ENCODE peak calls at places on chromosome 6, in seven cellular contexts. One of them, this sample, is unnamed.
A peak's percentile ranks its signal among the peaks of the same experiment; 100 is the strongest.

GRCh38 chr6:44012078-44012493 is 115.2 kb downstream of the MRPL14 start:
- DNase-seq in lung: no peak
- DNase-seq in A549: peak; percentile 66
- DNase-seq in progenitor cell of endocrine pancreas: no peak
- DNase-seq in pancreas: no peak
- DNase-seq in IMR-90: peak; percentile 99
- DNase-seq in HCT116: no peak
- DNase-seq in this sample: no peak

GRCh38 chr6:14510038-14510437 is 392.5 kb downstream of the CD83 start:
- DNase-seq in A549: no peak
- DNase-seq in pancreas: no peak
- DNase-seq in lung: no peak
- DNase-seq in progenitor cell of endocrine pancreas: no peak
- DNase-seq in IMR-90: no peak
- DNase-seq in HCT116: peak; percentile 15
- DNase-seq in this sample: no peak

GRCh38 chr6:82066196-82066595 is 181.3 kb downstream of the IBTK start:
- DNase-seq in IMR-90: no peak
- DNase-seq in A549: no peak
- DNase-seq in lung: no peak
- DNase-seq in pancreas: no peak
- DNase-seq in progenitor cell of endocrine pancreas: no peak
- DNase-seq in HCT116: no peak
- DNase-seq in this sample: no peak

GRCh38 chr6:34027445-34027936 is 118.4 kb downstream of the GRM4 start:
- DNase-seq in HCT116: peak; percentile 15
- DNase-seq in pancreas: no peak
- DNase-seq in IMR-90: peak; percentile 3
- DNase-seq in lung: peak; percentile 41
- DNase-seq in A549: peak; percentile 24
- DNase-seq in progenitor cell of endocrine pancreas: peak; percentile 69
- DNase-seq in this sample: peak; percentile 80

GRCh38 chr6:42710316-42710715 is 12.1 kb downstream of the PRPH2 start:
- DNase-seq in pancreas: no peak
- DNase-seq in A549: no peak
- DNase-seq in lung: no peak
- DNase-seq in IMR-90: peak; percentile 61
- DNase-seq in progenitor cell of endocrine pancreas: no peak
- DNase-seq in HCT116: no peak
- DNase-seq in this sample: no peak

GRCh38 chr6:158008894-158009891 is 27.5 kb downstream of the SYNJ2 start:
- DNase-seq in progenitor cell of endocrine pancreas: no peak
- DNase-seq in A549: no peak
- DNase-seq in pancreas: peak; percentile 66
- DNase-seq in IMR-90: peak; percentile 75
- DNase-seq in HCT116: no peak
- DNase-seq in lung: no peak
- DNase-seq in this sample: no peak

GRCh38 chr6:167329014-167329413 is 4.1 kb downstream of the TTLL2 start:
- DNase-seq in pancreas: no peak
- DNase-seq in lung: no peak
- DNase-seq in IMR-90: no peak
- DNase-seq in progenitor cell of endocrine pancreas: no peak
- DNase-seq in A549: no peak
- DNase-seq in HCT116: no peak
- DNase-seq in this sample: no peak

GRCh38 chr6:158853072-158853871 is 34.1 kb upstream of the EZR start:
- DNase-seq in lung: peak; percentile 94
- DNase-seq in A549: peak; percentile 97
- DNase-seq in pancreas: peak; percentile 89
- DNase-seq in progenitor cell of endocrine pancreas: peak; percentile 73
- DNase-seq in HCT116: peak; percentile 97
- DNase-seq in IMR-90: peak; percentile 79
- DNase-seq in this sample: no peak

GRCh38 chr6:54307412-54308036 is 717 bp upstream of the TINAG start:
- DNase-seq in IMR-90: no peak
- DNase-seq in lung: no peak
- DNase-seq in HCT116: no peak
- DNase-seq in progenitor cell of endocrine pancreas: no peak
- DNase-seq in pancreas: no peak
- DNase-seq in A549: peak; percentile 46
- DNase-seq in this sample: no peak

GRCh38 chr6:108874470-108875160 is 26.4 kb downstream of the ARMC2 start:
- DNase-seq in A549: no peak
- DNase-seq in IMR-90: peak; percentile 46
- DNase-seq in progenitor cell of endocrine pancreas: no peak
- DNase-seq in lung: no peak
- DNase-seq in pancreas: no peak
- DNase-seq in HCT116: no peak
- DNase-seq in this sample: no peak

GRCh38 chr6:139198529-139199303 is 63.8 kb downstream of the HECA start:
- DNase-seq in pancreas: no peak
- DNase-seq in A549: no peak
- DNase-seq in IMR-90: no peak
- DNase-seq in HCT116: no peak
- DNase-seq in progenitor cell of endocrine pancreas: no peak
- DNase-seq in lung: no peak
- DNase-seq in this sample: no peak

GRCh38 chr6:87391334-87391733 is 16.4 kb upstream of the CFAP206 start:
- DNase-seq in progenitor cell of endocrine pancreas: peak; percentile 13
- DNase-seq in IMR-90: peak; percentile 29
- DNase-seq in pancreas: no peak
- DNase-seq in HCT116: peak; percentile 19
- DNase-seq in A549: peak; percentile 20
- DNase-seq in lung: no peak
- DNase-seq in this sample: peak; percentile 39

GRCh38 chr6:136446579-136447182 is 103.5 kb downstream of the MAP7 start:
- DNase-seq in IMR-90: peak; percentile 80
- DNase-seq in pancreas: no peak
- DNase-seq in progenitor cell of endocrine pancreas: no peak
- DNase-seq in HCT116: no peak
- DNase-seq in lung: no peak
- DNase-seq in A549: peak; percentile 53
- DNase-seq in this sample: no peak

GRCh38 chr6:15852289-15852688 is 189.5 kb upstream of the DTNBP1 start:
- DNase-seq in IMR-90: no peak
- DNase-seq in lung: no peak
- DNase-seq in pancreas: no peak
- DNase-seq in progenitor cell of endocrine pancreas: no peak
- DNase-seq in A549: no peak
- DNase-seq in HCT116: no peak
- DNase-seq in this sample: no peak

GRCh38 chr6:35354361-35355135 is 12.2 kb downstream of the PPARD start:
- DNase-seq in pancreas: no peak
- DNase-seq in IMR-90: peak; percentile 68
- DNase-seq in progenitor cell of endocrine pancreas: no peak
- DNase-seq in HCT116: no peak
- DNase-seq in lung: no peak
- DNase-seq in A549: no peak
- DNase-seq in this sample: no peak

GRCh38 chr6:27879795-27880194 is 32.4 kb downstream of the OR2B2 start:
- DNase-seq in progenitor cell of endocrine pancreas: no peak
- DNase-seq in lung: no peak
- DNase-seq in HCT116: no peak
- DNase-seq in pancreas: no peak
- DNase-seq in A549: no peak
- DNase-seq in IMR-90: no peak
- DNase-seq in this sample: no peak

GRCh38 chr6:45835725-45836437 is 179.8 kb downstream of the CLIC5 start:
- DNase-seq in A549: no peak
- DNase-seq in lung: no peak
- DNase-seq in IMR-90: no peak
- DNase-seq in pancreas: no peak
- DNase-seq in progenitor cell of endocrine pancreas: no peak
- DNase-seq in HCT116: no peak
- DNase-seq in this sample: no peak

GRCh38 chr6:108767418-108768175 is 80.6 kb upstream of the ARMC2 start:
- DNase-seq in IMR-90: no peak
- DNase-seq in lung: no peak
- DNase-seq in pancreas: no peak
- DNase-seq in A549: no peak
- DNase-seq in progenitor cell of endocrine pancreas: no peak
- DNase-seq in HCT116: no peak
- DNase-seq in this sample: no peak

GRCh38 chr6:138441965-138442364 is 37.9 kb downstream of the HEBP2 start:
- DNase-seq in A549: no peak
- DNase-seq in progenitor cell of endocrine pancreas: no peak
- DNase-seq in HCT116: no peak
- DNase-seq in pancreas: no peak
- DNase-seq in lung: no peak
- DNase-seq in IMR-90: no peak
- DNase-seq in this sample: no peak

GRCh38 chr6:151763938-151764680 is 43.4 kb upstream of the ESR1 start:
- DNase-seq in progenitor cell of endocrine pancreas: peak; percentile 56
- DNase-seq in A549: peak; percentile 53
- DNase-seq in pancreas: peak; percentile 91
- DNase-seq in HCT116: peak; percentile 53
- DNase-seq in lung: peak; percentile 88
- DNase-seq in IMR-90: peak; percentile 73
- DNase-seq in this sample: peak; percentile 81

GRCh38 chr6:111358454-111358853 is 124.6 kb downstream of the REV3L start:
- DNase-seq in A549: no peak
- DNase-seq in lung: no peak
- DNase-seq in progenitor cell of endocrine pancreas: no peak
- DNase-seq in HCT116: no peak
- DNase-seq in IMR-90: peak; percentile 59
- DNase-seq in pancreas: no peak
- DNase-seq in this sample: no peak

GRCh38 chr6:56478202-56478601 is 164.5 kb downstream of the DST start:
- DNase-seq in HCT116: no peak
- DNase-seq in pancreas: no peak
- DNase-seq in progenitor cell of endocrine pancreas: no peak
- DNase-seq in A549: no peak
- DNase-seq in lung: no peak
- DNase-seq in IMR-90: no peak
- DNase-seq in this sample: no peak

GRCh38 chr6:148999921-149000589 is 253.2 kb downstream of the UST start:
- DNase-seq in HCT116: no peak
- DNase-seq in progenitor cell of endocrine pancreas: no peak
- DNase-seq in pancreas: no peak
- DNase-seq in IMR-90: peak; percentile 87
- DNase-seq in lung: peak; percentile 62
- DNase-seq in A549: peak; percentile 29
- DNase-seq in this sample: no peak

GRCh38 chr6:4786936-4787504 is 10.8 kb downstream of the CDYL start:
- DNase-seq in A549: no peak
- DNase-seq in lung: no peak
- DNase-seq in IMR-90: no peak
- DNase-seq in HCT116: no peak
- DNase-seq in pancreas: no peak
- DNase-seq in progenitor cell of endocrine pancreas: no peak
- DNase-seq in this sample: no peak

GRCh38 chr6:4791174-4791573 is 15.0 kb downstream of the CDYL start:
- DNase-seq in A549: no peak
- DNase-seq in progenitor cell of endocrine pancreas: no peak
- DNase-seq in lung: no peak
- DNase-seq in pancreas: no peak
- DNase-seq in IMR-90: no peak
- DNase-seq in HCT116: no peak
- DNase-seq in this sample: no peak

GRCh38 chr6:4788953-4789584 is 12.9 kb downstream of the CDYL start:
- DNase-seq in progenitor cell of endocrine pancreas: no peak
- DNase-seq in lung: no peak
- DNase-seq in pancreas: no peak
- DNase-seq in HCT116: no peak
- DNase-seq in IMR-90: no peak
- DNase-seq in A549: no peak
- DNase-seq in this sample: no peak

GRCh38 chr6:4788482-4788881 is 12.3 kb downstream of the CDYL start:
- DNase-seq in pancreas: no peak
- DNase-seq in IMR-90: no peak
- DNase-seq in lung: no peak
- DNase-seq in progenitor cell of endocrine pancreas: no peak
- DNase-seq in A549: no peak
- DNase-seq in HCT116: no peak
- DNase-seq in this sample: no peak

DNA sequence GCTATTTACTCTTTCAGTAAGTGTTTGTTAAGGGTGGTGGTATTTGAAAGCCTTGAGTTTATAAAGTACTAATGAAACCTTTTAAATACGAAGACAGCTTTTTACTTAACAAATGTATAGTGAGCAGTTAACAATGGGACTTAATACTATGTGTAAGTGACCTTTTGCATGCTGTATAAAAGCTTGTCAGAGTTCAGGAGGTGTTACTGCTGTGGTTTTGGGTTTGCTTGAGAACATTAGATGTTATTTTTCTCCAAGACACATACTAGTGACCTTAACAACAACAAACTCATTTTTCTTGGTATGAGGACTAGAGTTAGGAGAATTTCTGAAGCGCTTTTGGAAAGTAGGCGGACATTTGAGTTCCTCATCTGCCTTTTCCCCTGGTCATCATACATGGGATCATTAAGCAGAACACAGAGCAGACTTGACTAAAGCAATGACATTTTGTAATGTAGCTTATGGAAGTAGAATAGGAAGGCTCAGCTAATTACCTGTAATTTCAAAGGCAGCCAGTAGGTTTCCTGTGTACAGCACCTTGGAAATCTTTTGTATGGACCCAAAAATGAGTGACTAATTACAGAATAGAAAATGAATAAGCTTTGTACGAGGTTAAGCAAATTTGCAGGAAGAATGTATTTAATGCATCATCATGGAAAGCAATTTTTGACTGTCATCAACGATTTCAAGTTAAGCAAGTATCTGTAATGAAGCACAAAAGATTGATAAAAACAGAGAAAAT is 14.1 kb downstream of the CDYL start:
- DNase-seq in A549: no peak
- DNase-seq in HCT116: no peak
- DNase-seq in lung: no peak
- DNase-seq in progenitor cell of endocrine pancreas: no peak
- DNase-seq in IMR-90: no peak
- DNase-seq in pancreas: no peak
- DNase-seq in this sample: no peak
- TF ChIP-seq CTCF in A549: no peak
- TF ChIP-seq CTCF in HCT116: peak; percentile 41
- TF ChIP-seq CTCF in lung: no peak
- TF ChIP-seq CTCF in progenitor cell of endocrine pancreas: peak; percentile 42
- TF ChIP-seq CTCF in IMR-90: peak; percentile 6
- TF ChIP-seq CTCF in pancreas: no peak
- TF ChIP-seq CTCF in this sample: peak; percentile 50

GRCh38 chr6:31158863-31159855 is 770 bp downstream of the TCF19 start:
- DNase-seq in A549: no peak
- DNase-seq in progenitor cell of endocrine pancreas: no peak
- DNase-seq in pancreas: peak; percentile 73
- DNase-seq in lung: no peak
- DNase-seq in IMR-90: no peak
- DNase-seq in HCT116: no peak
- DNase-seq in this sample: no peak
- TF ChIP-seq CTCF in A549: no peak
- TF ChIP-seq CTCF in progenitor cell of endocrine pancreas: no peak
- TF ChIP-seq CTCF in pancreas: no peak
- TF ChIP-seq CTCF in lung: no peak
- TF ChIP-seq CTCF in IMR-90: no peak
- TF ChIP-seq CTCF in HCT116: no peak
- TF ChIP-seq CTCF in this sample: no peak

GRCh38 chr6:29553268-29554057 is 6.1 kb downstream of the UBD start:
- DNase-seq in progenitor cell of endocrine pancreas: peak; percentile 52
- DNase-seq in A549: peak; percentile 7
- DNase-seq in pancreas: peak; percentile 78
- DNase-seq in IMR-90: peak; percentile 54
- DNase-seq in lung: peak; percentile 77
- DNase-seq in HCT116: no peak
- DNase-seq in this sample: peak; percentile 84
- TF ChIP-seq CTCF in progenitor cell of endocrine pancreas: peak; percentile 35
- TF ChIP-seq CTCF in A549: no peak
- TF ChIP-seq CTCF in pancreas: no peak
- TF ChIP-seq CTCF in IMR-90: no peak
- TF ChIP-seq CTCF in lung: no peak
- TF ChIP-seq CTCF in HCT116: no peak
- TF ChIP-seq CTCF in this sample: no peak

GRCh38 chr6:102114402-102114801 is 720.9 kb downstream of the GRIK2 start:
- DNase-seq in A549: peak; percentile 1
- DNase-seq in progenitor cell of endocrine pancreas: no peak
- DNase-seq in HCT116: peak; percentile 6
- DNase-seq in IMR-90: no peak
- DNase-seq in pancreas: no peak
- DNase-seq in lung: no peak
- DNase-seq in this sample: no peak
- TF ChIP-seq CTCF in A549: no peak
- TF ChIP-seq CTCF in progenitor cell of endocrine pancreas: no peak
- TF ChIP-seq CTCF in HCT116: peak; percentile 47
- TF ChIP-seq CTCF in IMR-90: no peak
- TF ChIP-seq CTCF in pancreas: no peak
- TF ChIP-seq CTCF in lung: no peak
- TF ChIP-seq CTCF in this sample: peak; percentile 40